ENCODE peak calls at places on chromosomes 16 and 17, in seven cellular contexts. P, H, N, F, U, L and J are unnamed samples.

GRCh38 chr16:83336630-83337029 is 471.1 kb upstream of the HSBP1 start:
- DNase-seq in F (no peak), P (no peak), H (no peak), N (no peak), L (peak; percentile 61), U (no peak), J (no peak)

GRCh38 chr17:7477392-7478275 is 1.8 kb downstream of the ZBTB4 start:
- DNase-seq in U (peak; percentile 11), H (no peak), L (no peak), F (no peak), P (peak; percentile 69), N (no peak), J (peak; percentile 66)

GRCh38 chr17:49700956-49701355 is 6.8 kb downstream of the SLC35B1 start:
- DNase-seq in N (no peak), U (no peak), L (no peak), P (no peak), F (no peak), H (no peak), J (no peak)

GRCh38 chr16:66007717-66008116 is 358.8 kb upstream of the CDH5 start:
- DNase-seq in F (no peak), L (no peak), P (peak; percentile 44), U (peak; percentile 71), H (no peak), N (no peak), J (no peak)

GRCh38 chr17:1347681-1348318 is 52.2 kb downstream of the YWHAE start:
- DNase-seq in F (peak; percentile 50), P (peak; percentile 67), N (no peak), U (no peak), L (peak; percentile 44), H (no peak), J (no peak)

GRCh38 chr17:5000237-5000639 is 2.5 kb downstream of the KIF1C start:
- DNase-seq in U (no peak), F (peak; percentile 81), L (no peak), H (peak; percentile 63), N (no peak), P (peak; percentile 98), J (peak; percentile 87)

GRCh38 chr17:9696279-9697044 is 51.1 kb downstream of the USP43 start:
- DNase-seq in N (no peak), H (no peak), F (no peak), L (no peak), U (no peak), P (no peak), J (no peak)

GRCh38 chr16:71902656-71903365 is 7.5 kb downstream of the IST1 start:
- DNase-seq in H (no peak), P (no peak), U (no peak), N (no peak), L (no peak), F (no peak), J (no peak)

DNA sequence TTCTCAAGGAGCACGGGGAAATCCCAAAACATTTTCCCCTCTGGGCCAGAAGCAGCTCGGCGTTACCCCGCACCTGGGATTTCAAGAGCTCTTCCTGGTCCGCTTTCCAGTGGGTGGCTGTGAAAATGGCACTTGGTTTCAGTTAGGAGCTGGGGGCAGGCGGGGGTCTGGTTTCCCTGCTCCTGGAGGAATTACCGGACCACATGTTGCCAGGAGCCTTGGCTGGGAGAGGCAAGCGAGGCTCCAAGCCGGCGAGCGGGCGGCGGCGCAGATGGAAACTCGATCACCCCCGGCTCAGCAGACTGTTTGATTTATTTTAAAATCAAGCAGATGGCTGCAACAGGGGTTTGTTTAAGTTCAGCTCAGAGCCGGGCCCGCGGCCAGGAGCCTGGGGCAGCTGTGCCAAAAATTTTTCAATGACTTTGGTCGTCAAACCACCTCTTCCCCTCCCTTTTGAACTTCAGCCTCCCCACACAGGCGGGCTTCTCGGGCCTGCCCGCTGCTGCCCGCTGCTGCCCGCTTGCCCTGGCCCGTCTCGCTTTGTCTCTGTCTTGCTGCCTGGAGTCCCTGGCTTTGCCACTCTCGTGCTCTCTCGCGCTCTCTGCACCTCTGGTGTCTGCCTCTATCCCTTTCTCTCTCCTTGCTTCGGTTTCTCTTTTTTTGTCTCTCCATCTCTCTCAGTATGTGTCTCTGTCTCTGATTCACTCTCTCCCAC is 108.0 kb upstream of the CIBAR2 start:
- DNase-seq in F (peak; percentile 66), P (peak; percentile 93), N (peak; percentile 84), H (no peak), U (peak; percentile 62), L (peak; percentile 76), J (peak; percentile 77)
- TF ChIP-seq CTCF in F (no peak), P (no peak), N (no peak), H (peak; percentile 24), U (no peak), L (no peak), J (no peak)

DNA sequence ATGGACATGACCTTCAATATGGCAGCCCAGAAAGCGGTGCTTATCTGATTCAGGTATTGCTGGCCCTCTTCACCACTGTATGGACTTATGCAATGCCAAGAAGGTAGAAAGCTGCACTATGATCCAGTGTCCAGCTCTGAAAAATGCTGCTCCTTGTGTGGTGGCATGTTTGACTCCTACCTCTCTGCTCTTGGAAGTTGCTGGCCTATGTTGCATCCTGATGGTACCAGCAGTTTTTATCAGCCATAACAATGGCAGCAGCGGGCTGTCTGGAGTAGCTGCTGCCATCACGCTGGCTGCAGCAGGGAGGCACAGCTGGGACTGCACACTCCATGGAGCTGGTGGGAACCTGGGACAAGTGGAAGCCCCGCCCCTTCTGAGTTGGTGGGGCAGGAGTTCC is 53.1 kb upstream of the MED9 start:
- DNase-seq in U (no peak), H (no peak), P (no peak), N (no peak), F (no peak), L (no peak), J (no peak)
- H3K27ac ChIP-seq in U (no peak overlapping the region), H (no peak overlapping the region), P (no peak overlapping the region), N (no peak overlapping the region), F (no peak overlapping the region), L (no peak overlapping the region), J (no peak overlapping the region)

GRCh38 chr17:15395091-15395490 is 53.7 kb upstream of the TEKT3 start:
- DNase-seq in H (no peak), F (no peak), P (no peak), L (no peak), N (no peak), U (no peak), J (no peak)

GRCh38 chr17:15398291-15398690 is 56.9 kb upstream of the TEKT3 start:
- DNase-seq in H (no peak), F (no peak), U (peak; percentile 92), L (peak; percentile 71), P (no peak), N (no peak), J (no peak)

GRCh38 chr17:15399443-15399842 is 58.0 kb upstream of the TEKT3 start:
- DNase-seq in L (no peak), N (no peak), H (no peak), P (no peak), U (no peak), F (no peak), J (no peak)

GRCh38 chr17:15397605-15398004 is 56.2 kb upstream of the TEKT3 start:
- DNase-seq in L (no peak), P (no peak), F (no peak), H (no peak), U (no peak), N (no peak), J (no peak)

DNA sequence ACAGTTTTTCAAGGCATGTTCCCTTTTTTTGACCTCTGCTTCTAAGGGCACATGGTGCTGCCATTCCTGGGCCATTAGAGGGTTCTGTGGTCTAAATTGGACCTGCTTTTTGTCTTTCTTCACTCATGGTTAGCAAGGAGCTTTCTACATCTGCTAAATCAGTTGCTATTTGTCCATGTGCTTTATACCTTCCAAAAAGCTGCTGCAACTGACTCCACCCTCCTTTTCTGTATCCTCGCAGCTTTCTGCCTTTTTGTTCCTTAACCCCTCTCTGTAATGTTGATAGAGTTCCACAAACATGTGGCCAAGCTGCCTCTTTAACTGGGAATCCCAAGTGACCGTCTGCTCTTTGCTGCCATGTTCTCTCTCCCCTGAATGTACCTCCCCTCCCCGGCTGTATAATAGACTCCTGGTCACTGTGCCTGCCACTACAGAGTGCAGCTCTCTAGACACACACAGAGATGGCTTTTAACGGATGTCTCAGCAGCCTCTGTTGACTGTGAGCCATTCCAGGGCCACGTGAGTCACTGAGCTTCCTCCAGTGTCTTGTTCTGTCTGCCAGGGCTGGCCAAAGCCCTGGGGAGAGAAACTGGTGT is 57.4 kb upstream of the TEKT3 start:
- DNase-seq in P (peak; percentile 83), H (no peak), L (peak; percentile 61), U (peak; percentile 93), F (no peak), N (no peak), J (peak; percentile 36)
- TF ChIP-seq CTCF in P (no peak), H (no peak), L (no peak), U (no peak), F (no peak), N (no peak), J (no peak)

GRCh38 chr17:17414316-17414937 is 62.4 kb upstream of the MED9 start:
- DNase-seq in F (no peak), U (peak; percentile 70), P (peak; percentile 84), H (no peak), L (peak; percentile 82), N (peak; percentile 74), J (no peak)
- H3K27ac ChIP-seq in F (no peak overlapping the region), U (peak overlapping the region; percentile 96), P (peak overlapping the region; percentile 55), H (no peak overlapping the region), L (peak overlapping the region; percentile 90), N (peak overlapping the region; percentile 51), J (peak overlapping the region; percentile 30)

GRCh38 chr17:67212716-67213417 is 32.1 kb downstream of the HELZ start:
- DNase-seq in H (no peak), U (peak; percentile 50), L (peak; percentile 28), F (no peak), P (no peak), N (no peak), J (no peak)

GRCh38 chr17:67212231-67212630 is 32.8 kb downstream of the HELZ start:
- DNase-seq in U (no peak), P (no peak), L (no peak), F (no peak), N (no peak), H (no peak), J (no peak)

GRCh38 chr17:67208232-67208631 is 36.8 kb downstream of the HELZ start:
- DNase-seq in P (no peak), L (no peak), F (no peak), U (no peak), H (no peak), N (no peak), J (no peak)

GRCh38 chr17:67210915-67211314 is 34.1 kb downstream of the HELZ start:
- DNase-seq in H (no peak), U (no peak), L (no peak), F (no peak), P (no peak), N (no peak), J (no peak)

DNA sequence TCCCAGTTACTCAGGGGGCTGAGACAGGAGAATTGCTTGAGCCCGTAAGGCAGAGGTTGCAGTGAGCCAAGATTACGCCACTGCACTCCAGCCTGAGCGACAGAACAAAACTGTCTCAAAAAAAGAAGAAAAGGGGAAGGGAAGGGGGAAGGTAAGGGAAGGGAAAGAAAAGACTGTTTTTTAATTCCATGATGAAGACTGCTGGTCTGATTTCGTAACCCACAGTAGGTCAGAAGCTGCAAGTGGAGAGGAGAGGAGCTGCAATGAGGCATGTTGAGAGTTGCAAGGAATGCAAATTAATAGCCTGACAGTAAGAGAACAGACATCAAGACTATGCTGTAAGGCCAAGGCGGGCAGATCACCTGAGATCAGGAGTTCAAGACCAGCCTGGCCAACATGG is 33.3 kb downstream of the HELZ start:
- DNase-seq in F (no peak), H (no peak), N (no peak), P (no peak), U (no peak), L (peak; percentile 50), J (no peak)
- TF ChIP-seq CTCF in F (no peak), H (no peak), N (no peak), P (no peak), U (no peak), L (no peak), J (no peak)